ENCODE peak calls at places on chromosomes 12 and 14, in eight cellular contexts. D is body of pancreas, G is RWPE2, J is HFFc6, B is fibroblast of mammary gland, K is IMR-90, A is mucosa of descending colon, F is WTC11. T is an unnamed sample.

GRCh38 chr12:82412246-82412645 is 53.9 kb downstream of the METTL25 start:
- DNase-seq in A (no peak), J (no peak), D (no peak), F (no peak), B (no peak), K (no peak), G (no peak), T (no peak)

GRCh38 chr12:71686658-71687025 is 760 bp downstream of the TMEM19 start:
- DNase-seq in A (no peak), F (no peak), J (no peak), B (peak; percentile 60), K (peak; percentile 19), G (no peak), D (no peak), T (no peak)

GRCh38 chr14:80304125-80304766 is 92.9 kb upstream of the DIO2 start:
- DNase-seq in B (peak; percentile 78), G (no peak), F (no peak), J (no peak), D (no peak), K (peak; percentile 46), A (no peak), T (no peak)

GRCh38 chr14:79639638-79640037 is 571.7 kb downstream of the DIO2 start:
- DNase-seq in J (no peak), A (no peak), G (no peak), B (no peak), D (no peak), F (no peak), K (no peak), T (no peak)

GRCh38 chr14:90644882-90645281 is 171.3 kb downstream of the TTC7B start:
- DNase-seq in B (peak; percentile 82), G (no peak), J (no peak), D (peak; percentile 29), K (peak; percentile 80), A (no peak), F (no peak), T (no peak)

GRCh38 chr12:53058674-53059433 is 9.0 kb downstream of the TNS2 start:
- DNase-seq in A (no peak), G (no peak), D (no peak), K (no peak), F (no peak), B (no peak), J (no peak), T (peak; percentile 28)

GRCh38 chr12:62898568-62898967 is 36.4 kb downstream of the PPM1H start:
- DNase-seq in J (peak; percentile 46), D (no peak), G (no peak), K (no peak), B (peak; percentile 6), A (no peak), F (no peak), T (no peak)

GRCh38 chr12:92044435-92044834 is 101.2 kb downstream of the BTG1 start:
- DNase-seq in A (no peak), D (no peak), F (no peak), G (no peak), B (no peak), K (no peak), J (no peak), T (no peak)

GRCh38 chr12:6229224-6229748 is 29.1 kb downstream of the CD9 start:
- DNase-seq in B (no peak), A (peak; percentile 87), F (no peak), G (no peak), D (peak; percentile 45), J (no peak), K (no peak), T (no peak)

DNA sequence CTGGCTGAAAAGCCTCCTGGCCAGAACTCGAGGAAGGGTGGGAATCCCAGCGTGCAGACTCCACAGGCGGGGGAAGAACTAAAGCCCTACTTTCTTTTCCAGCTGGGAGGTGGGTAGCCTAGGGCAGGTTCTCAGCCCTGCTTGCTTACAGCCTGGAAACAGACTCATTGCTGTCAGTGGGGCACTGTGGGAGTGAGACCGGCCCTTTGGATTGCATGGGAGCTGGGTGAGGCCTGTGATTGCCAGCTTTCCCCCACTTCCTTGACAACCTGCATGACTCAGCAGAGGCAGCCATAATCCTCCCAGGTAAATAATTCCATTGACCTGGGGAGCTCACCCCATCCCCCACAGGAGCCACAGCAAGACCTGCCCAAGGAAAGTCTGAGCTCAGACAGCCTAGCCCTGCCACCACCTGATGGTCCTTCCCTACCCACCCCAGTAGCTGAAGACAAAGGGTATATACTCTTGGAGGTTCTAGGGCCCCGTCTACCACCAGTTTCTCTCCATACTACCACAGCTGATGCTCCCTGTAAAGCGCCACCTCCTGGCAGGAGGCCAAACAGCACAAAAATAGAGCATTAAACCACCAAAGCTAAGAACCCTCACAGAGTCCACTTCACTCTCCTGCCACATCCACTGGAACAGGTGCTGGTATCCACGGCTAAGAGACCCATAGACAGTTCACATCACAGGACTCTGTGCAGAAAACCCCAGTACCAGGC is 294.1 kb downstream of the SEC23A start:
- DNase-seq in A (peak; percentile 71), D (no peak), G (peak; percentile 47), B (no peak), F (peak; percentile 33), J (no peak), K (no peak), T (no peak)
- TF ChIP-seq CTCF in A (no peak), D (no peak), G (peak; percentile 10), B (no peak), F (peak; percentile 43), J (peak; percentile 23), K (no peak), T (no peak)

GRCh38 chr12:16618256-16618655 is 12.3 kb upstream of the LMO3 start:
- DNase-seq in D (no peak), G (no peak), A (no peak), K (peak; percentile 52), F (no peak), J (peak; percentile 17), B (peak; percentile 26), T (no peak)

GRCh38 chr12:16626991-16627390 is 21.0 kb upstream of the LMO3 start:
- DNase-seq in B (no peak), D (no peak), A (no peak), J (no peak), F (no peak), K (no peak), G (no peak), T (no peak)

GRCh38 chr12:16619537-16619936 is 13.6 kb upstream of the LMO3 start:
- DNase-seq in J (no peak), K (no peak), B (no peak), A (no peak), G (no peak), D (no peak), F (no peak), T (no peak)

DNA sequence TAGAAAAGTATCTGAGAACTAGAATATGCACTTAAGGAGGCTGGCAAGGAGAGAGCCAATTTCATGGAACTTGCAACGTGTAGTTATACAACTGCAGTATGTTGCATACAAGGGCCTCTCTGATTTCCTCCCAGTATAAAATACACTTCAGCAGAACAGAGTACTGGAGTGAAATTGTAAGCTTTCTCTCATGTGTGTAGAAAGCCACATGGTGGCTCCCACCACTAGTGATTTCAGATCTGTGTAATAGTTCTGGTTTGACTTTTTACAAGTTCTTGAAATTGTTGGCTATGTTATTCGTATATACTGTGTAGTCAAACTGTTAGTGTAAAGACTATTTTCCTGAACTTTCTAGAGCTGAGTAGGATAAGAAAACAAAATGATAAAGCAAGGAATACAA is 16.4 kb upstream of the LMO3 start:
- DNase-seq in J (no peak), B (no peak), K (no peak), A (no peak), D (no peak), G (no peak), F (no peak), T (no peak)
- TF ChIP-seq CTCF in J (no peak), B (no peak), K (no peak), A (no peak), D (no peak), G (no peak), F (no peak), T (no peak)

GRCh38 chr12:1794440-1795090 is 25.8 kb upstream of the LRTM2 start:
- DNase-seq in F (no peak), J (no peak), A (no peak), B (no peak), G (no peak), D (no peak), K (no peak), T (peak; percentile 25)
- TF ChIP-seq CTCF in F (no peak), J (no peak), A (no peak), B (no peak), G (no peak), D (no peak), K (no peak), T (no peak)

GRCh38 chr12:38417101-38417500 is 100.5 kb downstream of the ALG10B start:
- DNase-seq in B (no peak), K (no peak), G (no peak), J (no peak), D (no peak), F (no peak), A (no peak), T (no peak)
- TF ChIP-seq CTCF in B (no peak), K (no peak), G (no peak), J (no peak), D (no peak), F (no peak), A (no peak), T (no peak)